ENCODE peak calls at places on chromosome 20, in nine cellular contexts. K, R, P, F, G, C, Q, V and J are unnamed samples.
A peak's percentile ranks its signal among the peaks of the same experiment; 100 is the strongest.

GRCh38 chr20:5188736-5189135 is 61.9 kb downstream of the CDS2 start:
- DNase-seq in G (no peak), C (no peak), K (no peak), R (no peak), F (no peak), V (no peak), Q (no peak), P (no peak), J (no peak)

GRCh38 chr20:36936341-36936740 is 15.2 kb downstream of the SAMHD1 start:
- DNase-seq in C (no peak), R (no peak), Q (no peak), F (no peak), P (no peak), K (no peak), V (no peak), G (no peak), J (no peak)

GRCh38 chr20:64271636-64272035 is 16.1 kb downstream of the PCMTD2 start:
- DNase-seq in K (no peak), P (no peak), Q (no peak), V (no peak), G (no peak), C (no peak), F (no peak), R (no peak), J (no peak)

GRCh38 chr20:56001106-56001785 is 4.1 kb downstream of the CBLN4 start:
- DNase-seq in R (no peak), G (no peak), V (no peak), Q (no peak), K (no peak), P (no peak), C (no peak), F (no peak), J (no peak)

GRCh38 chr20:58888521-58889333 is 36.2 kb downstream of the GNAS start:
- DNase-seq in K (peak; percentile 78), P (peak; percentile 88), F (peak; percentile 89), V (peak; percentile 91), C (peak; percentile 78), G (peak; percentile 82), R (peak; percentile 58), Q (peak; percentile 83), J (peak; percentile 74)

GRCh38 chr20:21146242-21146641 is 20.4 kb downstream of the KIZ start:
- DNase-seq in F (no peak), G (no peak), K (no peak), P (no peak), C (no peak), V (no peak), Q (no peak), R (no peak), J (no peak)

GRCh38 chr20:61933481-61933950 is 132.2 kb downstream of the TAF4 start:
- DNase-seq in C (no peak), F (no peak), V (no peak), K (no peak), R (no peak), G (no peak), P (no peak), Q (no peak), J (no peak)

GRCh38 chr20:39645130-39645529 is 683.0 kb downstream of the DHX35 start:
- DNase-seq in G (no peak), R (no peak), F (no peak), P (no peak), V (no peak), Q (no peak), K (no peak), C (no peak), J (no peak)

GRCh38 chr20:24275946-24276705 is 193.3 kb upstream of the SYNDIG1 start:
- DNase-seq in C (no peak), K (no peak), Q (no peak), G (no peak), P (no peak), F (no peak), V (no peak), R (no peak), J (no peak)

GRCh38 chr20:31840906-31841816 is 4.2 kb downstream of the FOXS1 start:
- DNase-seq in K (no peak), Q (no peak), R (no peak), C (no peak), F (peak; percentile 72), V (no peak), G (no peak), P (no peak), J (no peak)

GRCh38 chr20:23435675-23436539 is 3.6 kb upstream of the CSTL1 start:
- DNase-seq in V (no peak), C (no peak), R (no peak), F (no peak), G (no peak), K (no peak), P (no peak), Q (no peak), J (no peak)

GRCh38 chr20:58452667-58453255 is 62.4 kb downstream of the APCDD1L start:
- DNase-seq in F (no peak), V (no peak), C (no peak), G (no peak), P (no peak), Q (no peak), K (no peak), R (no peak), J (no peak)

GRCh38 chr20:62941792-62942191 is 3.8 kb downstream of the GID8 start:
- DNase-seq in C (no peak), R (no peak), P (no peak), G (no peak), V (no peak), K (no peak), Q (no peak), F (no peak), J (no peak)

GRCh38 chr20:32368323-32368722 is 10.2 kb downstream of the ASXL1 start:
- DNase-seq in Q (no peak), R (no peak), F (no peak), P (no peak), K (no peak), C (no peak), G (no peak), V (no peak), J (no peak)

GRCh38 chr20:33578510-33578909 is 83.6 kb upstream of the C20orf144 start:
- DNase-seq in P (no peak), Q (no peak), R (no peak), K (no peak), G (no peak), V (no peak), C (no peak), F (peak; percentile 63), J (no peak)

GRCh38 chr20:17654649-17655285 is 27.3 kb downstream of the RRBP1 start:
- DNase-seq in C (no peak), F (peak; percentile 70), K (no peak), G (no peak), P (no peak), R (no peak), V (no peak), Q (peak; percentile 51), J (no peak)

GRCh38 chr20:40019510-40019909 is 669.5 kb downstream of the MAFB start:
- DNase-seq in C (no peak), K (no peak), Q (no peak), G (no peak), F (no peak), P (no peak), V (no peak), R (no peak), J (no peak)

GRCh38 chr20:14991023-14991422 is 653.6 kb upstream of the FLRT3 start:
- DNase-seq in C (no peak), V (no peak), F (no peak), P (no peak), G (no peak), R (no peak), Q (no peak), K (no peak), J (no peak)

GRCh38 chr20:58692579-58693225 is at the start of gene NPEPL1:
- DNase-seq in F (peak; percentile 99), P (peak; percentile 77), V (peak; percentile 83), C (peak; percentile 57), Q (peak; percentile 88), G (peak; percentile 65), K (peak; percentile 63), R (no peak), J (peak; percentile 47)

GRCh38 chr20:39282619-39283092 is 320.5 kb downstream of the DHX35 start:
- DNase-seq in P (no peak), F (no peak), G (no peak), V (no peak), R (no peak), K (no peak), Q (no peak), C (no peak), J (no peak)

GRCh38 chr20:11204926-11205768 is 531.3 kb upstream of the JAG1 start:
- DNase-seq in Q (peak; percentile 84), G (peak; percentile 1), K (peak; percentile 70), P (no peak), F (peak; percentile 45), C (no peak), R (no peak), V (no peak), J (no peak)

GRCh38 chr20:19176483-19176882 is 36.0 kb upstream of the SLC24A3 start:
- DNase-seq in K (no peak), G (no peak), V (no peak), F (no peak), R (no peak), Q (no peak), P (no peak), C (no peak), J (no peak)

GRCh38 chr20:59253325-59253724 is 47.1 kb upstream of the EDN3 start:
- DNase-seq in V (no peak), Q (no peak), K (no peak), C (no peak), P (peak; percentile 60), R (no peak), F (no peak), G (peak; percentile 5), J (no peak)

GRCh38 chr20:48107560-48107959 is 322.3 kb upstream of the SULF2 start:
- DNase-seq in F (no peak), Q (peak; percentile 56), V (no peak), P (no peak), G (no peak), C (no peak), K (no peak), R (no peak), J (no peak)

GRCh38 chr20:39633689-39634088 is 671.5 kb downstream of the DHX35 start:
- DNase-seq in C (no peak), R (no peak), Q (no peak), P (no peak), G (no peak), V (no peak), F (no peak), K (no peak), J (no peak)

GRCh38 chr20:38127011-38127621 is 38.0 kb downstream of the TGM2 start:
- DNase-seq in F (peak; percentile 64), Q (peak; percentile 77), C (no peak), P (no peak), K (no peak), V (no peak), G (no peak), R (no peak), J (no peak)

GRCh38 chr20:8309638-8310037 is 177.6 kb downstream of the PLCB1 start:
- DNase-seq in F (peak; percentile 9), G (no peak), C (no peak), Q (no peak), V (no peak), P (no peak), R (no peak), K (peak; percentile 6), J (no peak)

GRCh38 chr20:50306478-50307423 is 116.1 kb downstream of the CEBPB start:
- DNase-seq in V (no peak), R (no peak), F (no peak), C (no peak), G (no peak), K (no peak), Q (no peak), P (no peak), J (no peak)

GRCh38 chr20:58109126-58109880 is 119.2 kb downstream of the ANKRD60 start:
- DNase-seq in K (no peak), R (no peak), P (no peak), V (no peak), F (peak; percentile 81), G (no peak), C (no peak), Q (peak; percentile 96), J (no peak)

GRCh38 chr20:62321521-62321948 is 18.7 kb downstream of the ADRM1 start:
- DNase-seq in C (no peak), F (peak; percentile 35), R (no peak), Q (peak; percentile 27), K (peak; percentile 85), P (no peak), G (no peak), V (no peak), J (no peak)

GRCh38 chr20:58649288-58650180 is 1.5 kb upstream of the STX16 start:
- DNase-seq in C (peak; percentile 14), P (peak; percentile 72), K (no peak), G (peak; percentile 18), V (peak; percentile 41), F (peak; percentile 40), Q (no peak), R (no peak), J (peak; percentile 48)